ENCODE peak calls at places on chromosome 1, in four cellular contexts. S is A549, Z is GM12878, M is K562. B is an unnamed sample.

GRCh38 chr1:231192620-231193163 is 30.8 kb downstream of the TRIM67 start:
- DNase-seq in Z (no peak), S (no peak), M (no peak), B (no peak)

GRCh38 chr1:214290399-214291037 is 9.6 kb downstream of the SMYD2 start:
- DNase-seq in S (no peak), M (no peak), Z (no peak), B (no peak)

GRCh38 chr1:229440821-229441537 is 7.1 kb upstream of the ACTA1 start:
- DNase-seq in Z (peak), M (no peak), S (no peak), B (peak)

GRCh38 chr1:228284148-228284495 is 76.3 kb downstream of the OBSCN start:
- DNase-seq in S (no peak), M (no peak), Z (no peak), B (no peak)

GRCh38 chr1:29542476-29543015 is 306.2 kb downstream of the PTPRU start:
- DNase-seq in S (no peak), M (no peak), Z (no peak), B (no peak)

GRCh38 chr1:6991271-6991670 is 206.0 kb downstream of the CAMTA1 start:
- DNase-seq in S (peak), M (no peak), Z (no peak), B (peak)

GRCh38 chr1:67313934-67314671 is 6.4 kb downstream of the IL12RB2 start:
- DNase-seq in Z (no peak), S (no peak), M (no peak), B (no peak)

GRCh38 chr1:64624446-64624766 is 120.5 kb upstream of the RAVER2 start:
- DNase-seq in Z (no peak), S (no peak), M (no peak), B (peak)

GRCh38 chr1:183567584-183567983 is 22.7 kb downstream of the NCF2 start:
- DNase-seq in Z (peak), M (peak), S (no peak), B (peak)

GRCh38 chr1:183570451-183570850 is 19.8 kb downstream of the NCF2 start:
- DNase-seq in S (no peak), Z (no peak), M (no peak), B (no peak)

GRCh38 chr1:183569801-183570200 is 20.5 kb downstream of the NCF2 start:
- DNase-seq in S (no peak), Z (no peak), M (no peak), B (no peak)

GRCh38 chr1:183569141-183569540 is 21.1 kb downstream of the NCF2 start:
- DNase-seq in Z (no peak), S (peak), M (no peak), B (peak)

DNA sequence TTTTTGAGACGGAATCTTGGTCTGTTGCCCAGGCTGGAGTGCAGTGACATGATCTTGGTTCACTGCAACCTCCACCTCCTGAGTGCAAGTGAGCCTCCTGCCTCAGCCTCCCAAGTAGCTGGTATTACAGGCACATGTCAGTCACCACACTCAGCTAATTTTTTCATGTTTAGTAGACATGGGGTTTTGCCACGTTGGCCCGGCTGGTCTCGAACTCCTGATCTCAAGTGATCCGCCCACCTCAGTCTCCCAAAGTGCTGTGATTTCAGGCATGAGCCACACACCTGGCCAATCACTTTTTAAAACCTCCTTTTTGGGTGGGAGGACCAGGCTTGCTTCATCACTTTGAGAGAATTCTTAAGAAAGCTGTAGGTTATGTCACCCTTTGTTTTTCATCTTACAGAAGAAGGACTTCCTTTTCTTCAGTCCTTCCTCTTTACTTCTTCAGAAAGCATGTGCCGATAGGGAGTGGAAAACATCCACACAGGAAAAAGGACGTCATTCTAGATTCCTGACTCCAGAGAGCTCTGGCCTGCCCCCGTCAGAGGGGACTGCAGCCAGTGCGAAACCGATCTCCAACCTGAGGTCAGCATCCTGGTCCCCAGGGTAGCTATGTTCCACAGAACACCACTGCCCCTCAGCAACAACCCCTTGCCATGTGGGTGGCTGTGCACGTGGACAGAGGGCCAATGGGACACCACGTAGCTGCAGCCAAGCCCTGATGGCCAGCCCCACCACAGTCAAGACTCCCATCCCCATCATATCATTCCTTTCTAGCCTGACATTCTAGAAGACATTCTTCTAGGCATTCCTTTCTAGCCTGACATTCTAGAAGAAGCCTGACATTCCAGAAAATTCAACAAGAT is 21.9 kb downstream of the NCF2 start:
- DNase-seq in S (no peak), M (no peak), Z (no peak), B (no peak)
- TF ChIP-seq ELK1 in S (no peak), M (no peak), Z (no peak), B (no peak)

GRCh38 chr1:59645893-59646292 is 168.9 kb upstream of the HOOK1 start:
- DNase-seq in Z (no peak), S (no peak), M (no peak), B (peak)
- TF ChIP-seq ELK1 in Z (no peak), S (no peak), M (no peak), B (no peak)

GRCh38 chr1:107952989-107953388 is 12.0 kb downstream of the VAV3 start:
- DNase-seq in Z (no peak), M (no peak), S (no peak), B (no peak)
- TF ChIP-seq ELK1 in Z (no peak), M (no peak), S (no peak), B (no peak)

DNA sequence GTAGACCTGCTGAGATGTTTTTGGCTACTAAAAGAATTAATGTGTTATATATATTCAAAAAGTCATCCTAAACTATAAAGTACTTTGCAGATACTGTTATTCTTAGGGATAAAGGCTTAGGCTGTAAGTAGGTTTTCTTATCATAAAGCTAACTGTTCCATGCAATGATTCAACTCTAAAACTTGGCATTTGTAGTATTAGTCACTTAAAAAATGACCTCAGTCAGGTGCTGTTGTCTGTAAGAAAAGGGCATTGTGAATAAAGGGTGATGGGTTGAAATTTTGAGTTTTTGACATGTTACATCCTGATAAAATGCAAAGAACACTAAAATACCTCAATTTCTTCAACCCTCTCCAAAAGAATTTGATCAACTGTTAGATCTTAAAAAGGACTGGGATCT is 32.9 kb downstream of the ADCY10 start:
- DNase-seq in S (no peak), M (no peak), Z (no peak), B (peak)
- TF ChIP-seq ELK1 in S (no peak), M (no peak), Z (no peak), B (no peak)

GRCh38 chr1:52677407-52677806 is 20.7 kb downstream of the COA7 start:
- DNase-seq in Z (no peak), M (no peak), S (no peak), B (peak)
- TF ChIP-seq ELK1 in Z (no peak), M (no peak), S (no peak), B (no peak)

GRCh38 chr1:156641761-156642264 is at the start of gene BCAN:
- DNase-seq in M (peak), S (no peak), Z (no peak), B (peak)
- TF ChIP-seq ELK1 in M (no peak), S (no peak), Z (no peak), B (no peak)

GRCh38 chr1:119590377-119590776 is 57.7 kb downstream of the ZNF697 start:
- DNase-seq in Z (no peak), S (no peak), M (no peak), B (no peak)

GRCh38 chr1:119582801-119583200 is 65.3 kb downstream of the ZNF697 start:
- DNase-seq in S (peak), M (peak), Z (no peak), B (peak)

DNA sequence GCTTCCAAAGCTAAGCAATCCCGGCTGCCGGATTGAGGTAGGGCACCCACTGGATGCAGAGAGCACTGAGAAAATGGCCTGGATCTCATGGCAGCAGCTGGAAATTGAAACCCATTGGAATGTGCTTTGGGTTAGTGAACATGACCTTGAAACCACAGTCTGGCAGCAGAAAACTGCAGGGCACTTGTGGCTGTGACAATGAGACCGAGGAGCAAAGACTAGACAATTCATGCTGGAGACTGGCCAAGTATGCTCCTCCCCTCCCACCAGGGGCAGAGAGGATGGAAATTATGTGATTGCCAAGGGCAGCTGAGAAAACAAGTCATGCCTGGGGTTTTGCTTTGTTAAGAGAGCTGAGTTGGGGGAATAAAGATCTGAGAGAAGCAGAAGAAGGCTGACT is 60.7 kb downstream of the ZNF697 start:
- DNase-seq in S (no peak), M (no peak), Z (no peak), B (no peak)
- TF ChIP-seq ELK1 in S (no peak), M (no peak), Z (no peak), B (no peak)

GRCh38 chr1:92118826-92119225 is 38.7 kb downstream of the BTBD8 start:
- DNase-seq in S (no peak), Z (no peak), M (no peak), B (peak)

GRCh38 chr1:92125204-92125603 is 45.1 kb downstream of the BTBD8 start:
- DNase-seq in M (no peak), S (no peak), Z (no peak), B (no peak)

DNA sequence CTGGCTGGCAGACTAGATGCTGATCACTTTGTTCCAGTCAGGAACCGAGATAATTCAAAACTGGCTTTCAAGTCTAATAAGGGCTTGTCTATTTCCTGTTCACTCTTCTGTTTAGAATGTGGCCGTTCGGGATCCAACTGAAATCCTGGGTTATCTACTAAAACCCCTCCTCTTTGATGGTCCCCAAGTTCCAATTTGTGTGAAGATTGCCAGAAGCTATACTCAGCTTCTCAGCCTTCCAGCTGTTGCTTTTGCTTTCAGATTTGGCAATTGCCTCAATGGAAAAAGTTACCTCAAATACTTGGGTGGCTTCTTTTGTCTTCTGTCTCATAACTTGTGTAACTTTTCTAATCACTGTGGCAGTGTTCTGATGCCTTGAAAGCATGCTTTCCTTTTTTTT is 43.7 kb downstream of the BTBD8 start:
- DNase-seq in S (no peak), Z (no peak), M (no peak), B (no peak)
- TF ChIP-seq ELK1 in S (no peak), Z (no peak), M (no peak), B (no peak)